ENCODE peak calls at places on chromosome 9, in five cellular contexts. One of them, this sample, is unnamed.

GRCh38 chr9:95509851-95510529 is 6.8 kb downstream of the PTCH1 start:
- DNase-seq in D341Med: no peak
- DNase-seq in GM20000: no peak
- DNase-seq in M059J: peak
- DNase-seq in uterus: no peak
- DNase-seq in this sample: peak

GRCh38 chr9:79929285-79929684 is 357.5 kb downstream of the TLE4 start:
- DNase-seq in uterus: no peak
- DNase-seq in M059J: no peak
- DNase-seq in GM20000: no peak
- DNase-seq in D341Med: no peak
- DNase-seq in this sample: no peak

GRCh38 chr9:17578911-17579793 is at the start of gene SH3GL2:
- DNase-seq in GM20000: peak
- DNase-seq in M059J: peak
- DNase-seq in uterus: peak
- DNase-seq in D341Med: peak
- DNase-seq in this sample: peak

GRCh38 chr9:113593682-113594281 is 130.3 kb downstream of the RGS3 start:
- DNase-seq in D341Med: peak
- DNase-seq in GM20000: peak
- DNase-seq in M059J: peak
- DNase-seq in uterus: peak
- DNase-seq in this sample: no peak

GRCh38 chr9:131395027-131395744 is 1.3 kb downstream of the PRRC2B start:
- DNase-seq in M059J: peak
- DNase-seq in GM20000: peak
- DNase-seq in D341Med: no peak
- DNase-seq in uterus: no peak
- DNase-seq in this sample: peak

GRCh38 chr9:134568116-134568515 is 73.5 kb upstream of the COL5A1 start:
- DNase-seq in D341Med: no peak
- DNase-seq in GM20000: no peak
- DNase-seq in M059J: no peak
- DNase-seq in uterus: no peak
- DNase-seq in this sample: no peak

GRCh38 chr9:6243746-6244145 is 28.1 kb downstream of the IL33 start:
- DNase-seq in M059J: peak
- DNase-seq in uterus: no peak
- DNase-seq in D341Med: no peak
- DNase-seq in GM20000: peak
- DNase-seq in this sample: no peak

GRCh38 chr9:127131871-127132270 is 9.4 kb upstream of the ANGPTL2 start:
- DNase-seq in M059J: peak
- DNase-seq in D341Med: no peak
- DNase-seq in GM20000: no peak
- DNase-seq in uterus: peak
- DNase-seq in this sample: no peak

GRCh38 chr9:20620658-20621552 is 1.4 kb downstream of the MLLT3 start:
- DNase-seq in uterus: peak
- DNase-seq in GM20000: peak
- DNase-seq in M059J: peak
- DNase-seq in D341Med: peak
- DNase-seq in this sample: no peak

GRCh38 chr9:20985851-20986600 is 45.4 kb downstream of the HACD4 start:
- DNase-seq in uterus: no peak
- DNase-seq in D341Med: no peak
- DNase-seq in GM20000: no peak
- DNase-seq in M059J: no peak
- DNase-seq in this sample: no peak

GRCh38 chr9:87533291-87533690 is 35.6 kb downstream of the DAPK1 start:
- DNase-seq in uterus: no peak
- DNase-seq in D341Med: no peak
- DNase-seq in M059J: no peak
- DNase-seq in GM20000: no peak
- DNase-seq in this sample: no peak

GRCh38 chr9:115369322-115369957 is 251.5 kb upstream of the TNC start:
- DNase-seq in GM20000: no peak
- DNase-seq in M059J: peak
- DNase-seq in uterus: no peak
- DNase-seq in D341Med: no peak
- DNase-seq in this sample: no peak

GRCh38 chr9:90167920-90168319 is 474.7 kb downstream of the DIRAS2 start:
- DNase-seq in uterus: no peak
- DNase-seq in GM20000: no peak
- DNase-seq in D341Med: no peak
- DNase-seq in M059J: no peak
- DNase-seq in this sample: no peak

GRCh38 chr9:16816006-16816405 is 54.5 kb downstream of the BNC2 start:
- DNase-seq in D341Med: no peak
- DNase-seq in M059J: no peak
- DNase-seq in uterus: no peak
- DNase-seq in GM20000: no peak
- DNase-seq in this sample: no peak

GRCh38 chr9:4553951-4554381 is 63.7 kb downstream of the SLC1A1 start:
- DNase-seq in M059J: peak
- DNase-seq in uterus: peak
- DNase-seq in GM20000: no peak
- DNase-seq in D341Med: no peak
- DNase-seq in this sample: no peak

GRCh38 chr9:75378036-75378435 is 289.7 kb downstream of the OSTF1 start:
- DNase-seq in uterus: peak
- DNase-seq in D341Med: no peak
- DNase-seq in M059J: peak
- DNase-seq in GM20000: no peak
- DNase-seq in this sample: no peak

GRCh38 chr9:128007566-128008138 is 26.9 kb upstream of the EEIG1 start:
- DNase-seq in D341Med: no peak
- DNase-seq in uterus: peak
- DNase-seq in GM20000: peak
- DNase-seq in M059J: peak
- DNase-seq in this sample: peak

GRCh38 chr9:15219511-15219910 is 87.5 kb downstream of the TTC39B start:
- DNase-seq in uterus: no peak
- DNase-seq in D341Med: no peak
- DNase-seq in GM20000: no peak
- DNase-seq in M059J: no peak
- DNase-seq in this sample: no peak

GRCh38 chr9:112700080-112700479 is 17.8 kb downstream of the INIP start:
- DNase-seq in uterus: no peak
- DNase-seq in D341Med: no peak
- DNase-seq in GM20000: no peak
- DNase-seq in M059J: no peak
- DNase-seq in this sample: no peak

GRCh38 chr9:35675732-35676392 is 2.1 kb downstream of the CA9 start:
- DNase-seq in D341Med: no peak
- DNase-seq in uterus: peak
- DNase-seq in M059J: no peak
- DNase-seq in GM20000: peak
- DNase-seq in this sample: no peak

GRCh38 chr9:37974506-37975173 is 70.7 kb upstream of the SLC25A51 start:
- DNase-seq in GM20000: no peak
- DNase-seq in uterus: no peak
- DNase-seq in M059J: no peak
- DNase-seq in D341Med: no peak
- DNase-seq in this sample: no peak

GRCh38 chr9:129513282-129513681 is 107.6 kb downstream of the C9orf50 start:
- DNase-seq in M059J: no peak
- DNase-seq in GM20000: no peak
- DNase-seq in uterus: no peak
- DNase-seq in D341Med: no peak
- DNase-seq in this sample: no peak

GRCh38 chr9:26950521-26950920 is 3.5 kb upstream of the PLAA start:
- DNase-seq in uterus: no peak
- DNase-seq in M059J: peak
- DNase-seq in GM20000: no peak
- DNase-seq in D341Med: no peak
- DNase-seq in this sample: no peak

GRCh38 chr9:93667627-93668026 is 91.2 kb downstream of the PHF2 start:
- DNase-seq in GM20000: no peak
- DNase-seq in D341Med: no peak
- DNase-seq in M059J: no peak
- DNase-seq in uterus: no peak
- DNase-seq in this sample: no peak

GRCh38 chr9:136859821-136860269 is 6.3 kb downstream of the EDF1 start:
- DNase-seq in M059J: no peak
- DNase-seq in GM20000: no peak
- DNase-seq in uterus: no peak
- DNase-seq in D341Med: no peak
- DNase-seq in this sample: no peak

GRCh38 chr9:90007516-90008430 is 403.0 kb downstream of the GADD45G start:
- DNase-seq in uterus: no peak
- DNase-seq in M059J: peak
- DNase-seq in GM20000: no peak
- DNase-seq in D341Med: no peak
- DNase-seq in this sample: no peak

GRCh38 chr9:108855529-108855886 is 278 bp downstream of the ACTL7B start:
- DNase-seq in D341Med: no peak
- DNase-seq in uterus: no peak
- DNase-seq in GM20000: no peak
- DNase-seq in M059J: no peak
- DNase-seq in this sample: no peak

GRCh38 chr9:26205316-26205715 is 527.1 kb upstream of the TUSC1 start:
- DNase-seq in D341Med: no peak
- DNase-seq in GM20000: no peak
- DNase-seq in uterus: no peak
- DNase-seq in M059J: no peak
- DNase-seq in this sample: no peak

GRCh38 chr9:97645720-97646119 is 12.1 kb downstream of the NCBP1 start:
- DNase-seq in M059J: no peak
- DNase-seq in D341Med: no peak
- DNase-seq in uterus: no peak
- DNase-seq in GM20000: no peak
- DNase-seq in this sample: no peak

GRCh38 chr9:83434254-83434653 is 103.9 kb downstream of the FRMD3 start:
- DNase-seq in D341Med: no peak
- DNase-seq in GM20000: no peak
- DNase-seq in M059J: no peak
- DNase-seq in uterus: no peak
- DNase-seq in this sample: no peak

GRCh38 chr9:96232539-96233241 is 69.3 kb downstream of the HSD17B3 start:
- DNase-seq in D341Med: peak
- DNase-seq in uterus: peak
- DNase-seq in GM20000: peak
- DNase-seq in M059J: peak
- DNase-seq in this sample: peak

GRCh38 chr9:76528056-76528455 is 69.1 kb downstream of the GCNT1 start:
- DNase-seq in uterus: no peak
- DNase-seq in D341Med: no peak
- DNase-seq in M059J: no peak
- DNase-seq in GM20000: no peak
- DNase-seq in this sample: no peak

GRCh38 chr9:137505421-137506140 is 44.6 kb downstream of the PNPLA7 start:
- DNase-seq in D341Med: peak
- DNase-seq in uterus: no peak
- DNase-seq in M059J: no peak
- DNase-seq in GM20000: no peak
- DNase-seq in this sample: no peak

GRCh38 chr9:2291980-2292704 is 277.0 kb downstream of the SMARCA2 start:
- DNase-seq in M059J: peak
- DNase-seq in uterus: no peak
- DNase-seq in GM20000: no peak
- DNase-seq in D341Med: peak
- DNase-seq in this sample: no peak

GRCh38 chr9:81690251-81690851 is 1.0 kb upstream of the TLE1 start:
- DNase-seq in D341Med: no peak
- DNase-seq in GM20000: no peak
- DNase-seq in uterus: peak
- DNase-seq in M059J: peak
- DNase-seq in this sample: peak

GRCh38 chr9:37983381-37984067 is 79.6 kb upstream of the SLC25A51 start:
- DNase-seq in D341Med: no peak
- DNase-seq in GM20000: no peak
- DNase-seq in uterus: no peak
- DNase-seq in M059J: no peak
- DNase-seq in this sample: no peak

GRCh38 chr9:128034821-128035764 is 32.0 kb downstream of the NAIF1 start:
- DNase-seq in uterus: peak
- DNase-seq in M059J: peak
- DNase-seq in D341Med: peak
- DNase-seq in GM20000: peak
- DNase-seq in this sample: peak

GRCh38 chr9:121527371-121527770 is 27.7 kb upstream of the GGTA1 start:
- DNase-seq in M059J: no peak
- DNase-seq in D341Med: no peak
- DNase-seq in GM20000: no peak
- DNase-seq in uterus: no peak
- DNase-seq in this sample: no peak

GRCh38 chr9:121278535-121279169 is 10.7 kb downstream of the GSN start:
- DNase-seq in M059J: peak
- DNase-seq in uterus: peak
- DNase-seq in D341Med: peak
- DNase-seq in GM20000: peak
- DNase-seq in this sample: peak

This sample was measured in MM.1S.